ENCODE peak calls at places on chromosome 4, in four cellular contexts. H is HepG2, X is GM12878, B is H1. D is an unnamed sample.

GRCh38 chr4:1377606-1378261 is 28.5 kb downstream of the NKX1-1 start:
- DNase-seq in X (no peak), B (no peak), H (no peak), D (no peak)

GRCh38 chr4:69088473-69088872 is 7.8 kb upstream of the UGT2B7 start:
- DNase-seq in X (no peak), B (no peak), H (no peak), D (no peak)

GRCh38 chr4:151808120-151808529 is 47.3 kb upstream of the GATB start:
- DNase-seq in H (no peak), X (no peak), B (no peak), D (no peak)

GRCh38 chr4:185634066-185634652 is 98.9 kb upstream of the PDLIM3 start:
- DNase-seq in H (peak; percentile 9), B (no peak), X (no peak), D (peak; percentile 11)

GRCh38 chr4:89397464-89397863 is 89.9 kb upstream of the GPRIN3 start:
- DNase-seq in X (no peak), B (no peak), H (no peak), D (no peak)

GRCh38 chr4:60173718-60174117 is 1026.4 kb upstream of the ADGRL3 start:
- DNase-seq in B (no peak), X (no peak), H (no peak), D (no peak)

GRCh38 chr4:10030946-10031662 is 9.8 kb upstream of the SLC2A9 start:
- DNase-seq in X (no peak), B (no peak), H (no peak), D (no peak)

GRCh38 chr4:165872443-165873297 is at the start of gene TLL1:
- DNase-seq in B (no peak), H (no peak), X (no peak), D (no peak)

GRCh38 chr4:133149932-133150642 is 993 bp downstream of the PCDH10 start:
- DNase-seq in B (no peak), X (no peak), H (no peak), D (no peak)

GRCh38 chr4:151358266-151358665 is 32.9 kb upstream of the SH3D19 start:
- DNase-seq in H (no peak), B (no peak), X (no peak), D (no peak)

GRCh38 chr4:30862176-30862575 is 142.0 kb downstream of the PCDH7 start:
- DNase-seq in X (no peak), B (no peak), H (no peak), D (no peak)

GRCh38 chr4:30855232-30855631 is 135.1 kb downstream of the PCDH7 start:
- DNase-seq in B (no peak), X (no peak), H (no peak), D (no peak)

GRCh38 chr4:30854566-30854965 is 134.4 kb downstream of the PCDH7 start:
- DNase-seq in X (no peak), B (no peak), H (no peak), D (no peak)

GRCh38 chr4:30860983-30861382 is 140.8 kb downstream of the PCDH7 start:
- DNase-seq in B (no peak), X (no peak), H (no peak), D (no peak)

DNA sequence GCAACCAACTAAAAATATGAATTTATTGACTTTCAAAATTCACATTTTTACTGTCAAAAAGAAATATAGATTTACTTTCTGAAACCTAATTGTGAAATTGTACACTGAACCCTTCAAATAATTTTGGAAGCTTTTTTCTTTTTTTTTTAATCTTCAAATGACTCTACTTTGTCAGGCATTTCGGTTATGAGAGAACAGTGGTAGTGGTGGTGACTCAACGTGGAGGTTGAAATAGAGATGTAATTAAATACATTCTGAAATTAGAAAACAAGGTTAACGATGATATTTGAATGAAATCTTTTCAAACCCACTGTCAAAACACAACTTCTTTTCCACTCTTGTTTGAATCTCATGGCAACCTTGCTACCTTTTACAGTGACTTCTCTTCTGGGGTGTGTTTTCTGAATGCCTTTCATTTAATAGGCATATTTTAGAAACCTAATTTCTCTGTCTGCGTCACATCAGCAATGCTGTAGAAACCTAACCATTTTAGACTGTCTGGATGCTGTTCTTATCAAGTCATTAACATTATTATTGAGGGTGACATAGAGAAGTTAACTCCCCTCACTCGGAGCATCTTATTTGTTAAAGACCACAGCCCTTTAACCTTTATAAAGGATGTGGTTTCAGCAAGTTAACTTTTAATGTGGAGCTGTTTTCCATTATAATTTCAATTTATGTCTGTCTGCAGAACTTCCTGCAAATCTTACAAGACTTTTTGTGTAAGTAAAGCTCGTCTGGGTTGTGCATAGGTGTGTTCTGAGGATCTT is 136.8 kb downstream of the PCDH7 start:
- DNase-seq in B (no peak), X (no peak), H (no peak), D (no peak)
- H3K9ac ChIP-seq in B (no peak overlapping the region), X (no peak overlapping the region), H (no peak overlapping the region), D (no peak overlapping the region)

DNA sequence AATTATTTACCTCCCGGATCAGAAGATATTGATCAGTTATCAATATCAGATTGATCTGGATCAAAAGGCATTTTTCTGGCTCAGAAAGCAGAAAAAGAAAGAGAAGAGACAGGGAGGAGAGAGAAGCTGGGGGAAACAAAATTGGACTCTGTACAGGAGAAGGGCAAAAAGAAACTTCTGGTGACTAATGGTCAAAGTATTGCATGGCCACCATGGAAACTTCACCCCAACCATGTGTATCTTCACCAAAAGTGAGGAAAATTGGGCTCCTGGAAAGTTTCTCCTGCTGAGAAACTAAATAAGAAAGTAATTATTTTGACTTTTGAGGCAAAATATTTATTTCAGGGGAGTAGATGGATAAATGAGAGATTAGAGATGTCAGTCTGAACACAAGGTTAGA is 33.9 kb downstream of the RNF150 start:
- DNase-seq in X (no peak), H (no peak), B (no peak), D (no peak)
- TF ChIP-seq YY1 in X (no peak), H (no peak), B (no peak), D (no peak)

DNA sequence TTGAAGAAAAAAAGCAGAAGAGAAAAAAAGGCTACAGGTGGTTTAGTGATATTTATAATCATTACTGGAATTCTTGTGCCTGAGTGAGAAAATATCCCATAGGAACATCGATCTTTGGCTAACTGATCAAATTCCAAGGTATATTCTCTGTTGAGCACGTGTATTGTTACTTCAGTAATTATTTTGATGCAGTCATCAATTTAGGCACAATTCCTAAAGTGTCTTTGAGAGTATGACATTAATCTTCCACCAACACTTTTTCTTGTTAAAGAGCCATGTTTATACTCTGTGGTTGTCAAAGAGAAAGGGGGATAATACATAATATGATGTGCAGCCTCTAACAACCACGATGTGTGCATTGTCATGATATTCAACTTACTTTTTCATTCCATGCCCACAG is 151.1 kb downstream of the TSPAN5 start:
- DNase-seq in H (no peak), B (no peak), X (no peak), D (no peak)
- TF ChIP-seq SUZ12 in H (no peak), B (no peak), X (no peak), D (no peak)

DNA sequence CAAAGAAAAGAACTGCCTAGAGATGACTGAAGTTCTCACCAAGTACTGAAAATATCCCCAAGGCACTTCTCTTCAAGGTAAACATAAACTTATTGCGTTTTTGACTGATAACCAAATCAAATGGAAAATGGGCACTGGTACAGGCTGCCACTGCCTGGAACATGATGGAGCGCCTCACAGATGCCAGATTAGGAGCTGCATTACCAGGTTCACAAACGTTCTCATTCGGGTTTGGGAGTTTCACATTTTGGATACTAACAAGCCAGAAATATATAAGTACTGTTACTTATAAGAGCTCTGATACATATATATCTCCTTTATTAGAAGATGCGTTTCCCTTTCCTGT is 141.2 kb downstream of the CBR4 start:
- DNase-seq in X (no peak), B (no peak), H (no peak), D (no peak)
- H3K9ac ChIP-seq in X (no peak overlapping the region), B (no peak overlapping the region), H (no peak overlapping the region), D (no peak overlapping the region)

DNA sequence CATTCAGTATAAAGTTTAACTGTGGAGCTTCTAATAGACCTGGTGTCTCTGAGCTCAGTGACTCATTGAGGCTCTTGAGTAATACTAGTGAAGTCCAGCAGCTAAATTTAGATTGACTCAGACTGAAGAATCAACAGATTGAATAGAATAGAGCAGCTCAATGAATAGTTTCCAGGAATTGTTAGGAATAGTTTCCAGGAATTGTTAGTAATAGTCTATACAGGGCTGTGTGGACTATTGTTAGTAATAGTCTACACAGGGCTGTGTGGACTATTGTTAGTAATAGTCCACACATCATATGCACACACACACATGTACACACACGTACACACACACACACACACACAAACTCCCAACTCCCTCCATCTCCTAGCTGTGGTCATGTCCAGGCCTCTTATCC is 3.0 kb downstream of the GIMD1 start:
- DNase-seq in B (no peak), H (peak; percentile 89), X (no peak), D (no peak)
- TF ChIP-seq YY1 in B (no peak), H (no peak), X (no peak), D (no peak)

GRCh38 chr4:70629469-70630090 is 1.0 kb downstream of the ENAM start:
- DNase-seq in X (no peak), B (no peak), H (no peak), D (no peak)

GRCh38 chr4:70634482-70634881 is 5.9 kb downstream of the ENAM start:
- DNase-seq in B (no peak), X (no peak), H (no peak), D (no peak)

GRCh38 chr4:70630162-70630561 is 1.6 kb downstream of the ENAM start:
- DNase-seq in B (no peak), X (no peak), H (no peak), D (no peak)

GRCh38 chr4:70628444-70628843 is at the start of gene ENAM:
- DNase-seq in H (no peak), X (no peak), B (no peak), D (no peak)

GRCh38 chr4:70632028-70632427 is 3.5 kb downstream of the ENAM start:
- DNase-seq in X (no peak), B (no peak), H (no peak), D (no peak)
- TF ChIP-seq SUZ12 in X (no peak), B (no peak), H (no peak), D (no peak)

DNA sequence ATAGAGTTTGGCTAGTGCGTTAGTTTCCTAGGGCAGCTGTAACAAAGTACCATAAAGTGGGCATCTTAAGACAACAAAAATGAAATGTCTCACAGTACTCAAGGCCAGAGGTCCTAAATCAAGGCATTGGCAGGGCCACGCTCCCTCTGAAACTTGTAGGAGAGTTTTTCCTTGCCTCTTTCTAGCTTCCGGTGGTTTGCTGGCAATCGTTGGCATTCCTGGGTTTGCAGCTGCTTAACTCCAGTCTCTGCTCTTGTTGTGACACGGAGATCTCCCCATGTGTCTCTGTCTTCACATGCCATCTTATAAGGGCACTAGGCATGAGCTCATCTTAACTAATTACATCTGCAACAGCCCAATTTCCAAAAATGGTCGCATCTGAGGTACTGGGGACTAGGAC is 362.0 kb upstream of the BOD1L1 start:
- DNase-seq in X (no peak), H (no peak), B (no peak), D (no peak)
- H3K9ac ChIP-seq in X (no peak overlapping the region), H (no peak overlapping the region), B (no peak overlapping the region), D (no peak overlapping the region)

D was measured in NT2/D1.